ENCODE peak calls at places on chromosomes 13 and 19, in seven cellular contexts. K is AG09309, Y is cardiac fibroblast, M is AG04449, A is fibroblast of lung, U is fibroblast of the aortic adventitia, L is GM06990. Z is an unnamed sample.

GRCh38 chr13:33472446-33472845 is 186.9 kb upstream of the STARD13 start:
- DNase-seq in A (peak; percentile 66), M (no peak), K (no peak), L (no peak), U (no peak), Y (no peak), Z (no peak)

GRCh38 chr19:43330726-43331434 is 22.6 kb upstream of the CD177 start:
- DNase-seq in A (no peak), U (no peak), M (no peak), Y (no peak), L (no peak), K (no peak), Z (no peak)

GRCh38 chr13:109205315-109205714 is 575.9 kb downstream of the MYO16 start:
- DNase-seq in U (no peak), L (no peak), Y (no peak), K (no peak), M (no peak), A (peak; percentile 19), Z (no peak)

GRCh38 chr13:105627270-105627669 is 908.2 kb downstream of the EFNB2 start:
- DNase-seq in Y (peak; percentile 62), L (no peak), U (no peak), K (no peak), A (peak; percentile 6), M (no peak), Z (no peak)

GRCh38 chr19:6297202-6297601 is 17.4 kb upstream of the MLLT1 start:
- DNase-seq in U (no peak), L (no peak), A (no peak), K (no peak), Y (no peak), M (no peak), Z (no peak)

GRCh38 chr13:92547256-92547655 is 679.4 kb upstream of the GPC6 start:
- DNase-seq in M (no peak), L (no peak), U (peak; percentile 8), Y (peak; percentile 33), A (peak; percentile 75), K (no peak), Z (no peak)

GRCh38 chr19:33407716-33408115 is 34.2 kb downstream of the CEBPG start:
- DNase-seq in L (no peak), A (no peak), U (no peak), Y (no peak), K (no peak), M (no peak), Z (no peak)

GRCh38 chr19:3692141-3693029 is 7.9 kb downstream of the PIP5K1C start:
- DNase-seq in K (no peak), M (no peak), A (no peak), U (no peak), L (no peak), Y (no peak), Z (peak; percentile 67)

GRCh38 chr13:76826527-76826926 is 59.7 kb downstream of the KCTD12 start:
- DNase-seq in Y (no peak), K (no peak), M (no peak), U (no peak), A (no peak), L (no peak), Z (no peak)

GRCh38 chr19:49684251-49684982 is 5.0 kb upstream of the ADM5 start:
- DNase-seq in U (no peak), M (no peak), Y (no peak), A (no peak), L (no peak), K (no peak), Z (no peak)

GRCh38 chr13:74770361-74770760 is 636.2 kb upstream of the KLF12 start:
- DNase-seq in U (peak; percentile 92), M (peak; percentile 59), A (peak; percentile 94), L (no peak), K (peak; percentile 87), Y (peak; percentile 97), Z (no peak)

GRCh38 chr19:3108775-3109174 is 14.6 kb downstream of the GNA11 start:
- DNase-seq in Y (peak; percentile 65), K (no peak), U (peak; percentile 57), L (peak; percentile 32), M (no peak), A (peak; percentile 39), Z (no peak)

GRCh38 chr19:41308450-41309224 is 1.3 kb upstream of the CCDC97 start:
- DNase-seq in L (peak; percentile 56), U (peak; percentile 93), A (peak; percentile 74), K (no peak), Y (peak; percentile 94), M (no peak), Z (peak; percentile 95)

GRCh38 chr13:19838726-19839342 is 24.6 kb downstream of the ZMYM5 start:
- DNase-seq in A (peak; percentile 81), L (no peak), K (peak; percentile 88), M (peak; percentile 86), U (peak; percentile 89), Y (peak; percentile 86), Z (no peak)

GRCh38 chr13:74573654-74574053 is 439.4 kb upstream of the KLF12 start:
- DNase-seq in A (no peak), L (no peak), K (no peak), U (no peak), Y (peak; percentile 15), M (no peak), Z (no peak)

GRCh38 chr13:113474179-113474578 is 16.3 kb downstream of the DCUN1D2 start:
- DNase-seq in K (no peak), L (no peak), A (no peak), M (peak; percentile 31), Y (peak; percentile 92), U (no peak), Z (no peak)

GRCh38 chr19:35226748-35227147 is 1.8 kb downstream of the FAM187B start:
- DNase-seq in L (no peak), Y (no peak), U (no peak), A (no peak), K (no peak), M (no peak), Z (no peak)

GRCh38 chr19:29492761-29493160 is 33.0 kb upstream of the VSTM2B start:
- DNase-seq in M (no peak), K (no peak), Y (no peak), L (no peak), U (no peak), A (no peak), Z (no peak)

GRCh38 chr13:105634059-105634458 is 901.4 kb downstream of the EFNB2 start:
- DNase-seq in L (no peak), U (no peak), A (peak; percentile 27), K (no peak), M (no peak), Y (no peak), Z (no peak)

GRCh38 chr19:2300533-2300932 is 7.4 kb downstream of the LINGO3 start:
- DNase-seq in Y (no peak), M (no peak), L (no peak), U (no peak), A (no peak), K (no peak), Z (no peak)

GRCh38 chr13:98055623-98056022 is 87.3 kb upstream of the FARP1 start:
- DNase-seq in A (no peak), M (no peak), Y (no peak), K (no peak), U (no peak), L (no peak), Z (no peak)

GRCh38 chr19:38629568-38629967 is 10.6 kb downstream of the EIF3K start:
- DNase-seq in L (no peak), K (no peak), U (no peak), A (no peak), M (no peak), Y (no peak), Z (no peak)

GRCh38 chr19:19568802-19569756 is 31.0 kb downstream of the CILP2 start:
- DNase-seq in U (peak; percentile 38), Y (peak; percentile 63), A (peak; percentile 67), M (no peak), K (no peak), L (no peak), Z (no peak)

DNA sequence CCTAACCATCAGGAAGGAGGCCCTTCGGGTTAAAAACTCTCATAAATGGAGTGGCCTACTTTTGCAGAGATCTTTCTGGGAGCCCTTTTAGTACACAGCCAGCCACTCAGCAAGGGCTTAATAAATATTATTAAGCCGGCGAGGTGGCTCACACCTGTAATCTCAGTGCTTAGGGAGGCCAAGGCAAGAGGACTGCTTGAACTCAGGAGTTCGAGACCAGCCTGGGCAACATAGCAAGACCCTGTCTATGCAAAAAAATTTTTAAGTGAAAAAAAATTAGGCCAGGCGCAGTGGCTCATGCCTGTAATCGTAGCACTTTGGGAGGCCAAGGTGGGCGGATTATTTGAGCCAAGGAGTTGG is 810 bp upstream of the KANK2 start:
- DNase-seq in Y (no peak), M (no peak), K (no peak), A (no peak), U (no peak), L (no peak), Z (no peak)
- H3K4me3 ChIP-seq in Y (no peak overlapping the region), M (peak overlapping the region; percentile 29), K (no peak overlapping the region), A (no peak overlapping the region), U (no peak overlapping the region), L (no peak overlapping the region), Z (no peak overlapping the region)

DNA sequence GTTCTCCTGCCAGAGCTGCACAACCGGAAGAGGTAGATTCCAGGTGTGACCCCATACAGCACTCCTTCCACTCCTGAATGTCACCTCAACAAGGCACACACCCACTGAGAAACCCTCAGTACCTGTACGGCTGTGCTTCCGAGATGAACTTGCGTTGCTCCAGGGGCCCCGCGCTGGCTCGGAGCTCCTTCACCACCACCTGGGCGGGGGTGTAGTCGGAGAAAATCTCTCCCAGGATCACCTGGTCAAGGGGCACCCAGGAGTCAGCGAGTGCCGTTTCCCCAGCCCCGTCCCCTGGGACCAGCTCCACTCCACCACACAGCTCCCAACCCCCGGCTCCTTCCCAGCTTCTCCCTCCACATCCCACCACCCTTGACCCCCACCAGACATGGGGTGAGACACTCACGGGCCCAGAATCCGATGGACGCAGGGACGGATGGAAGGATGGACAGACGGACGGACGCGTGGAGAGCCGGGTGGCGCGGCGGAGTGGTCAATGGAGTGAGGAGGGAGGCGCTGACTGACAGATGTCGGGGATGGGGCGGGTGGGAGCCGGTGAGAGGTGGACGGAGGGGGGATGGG is 2.8 kb downstream of the LMTK3 start:
- DNase-seq in A (no peak), L (no peak), K (no peak), M (no peak), Y (no peak), U (no peak), Z (no peak)
- H3K4me3 ChIP-seq in A (no peak overlapping the region), L (no peak overlapping the region), K (no peak overlapping the region), M (no peak overlapping the region), Y (no peak overlapping the region), U (no peak overlapping the region), Z (no peak overlapping the region)

GRCh38 chr13:59976856-59977255 is 186.9 kb downstream of the DIAPH3 start:
- DNase-seq in U (no peak), A (no peak), K (no peak), Y (no peak), M (no peak), L (no peak), Z (no peak)

GRCh38 chr13:59978862-59979261 is 184.9 kb downstream of the DIAPH3 start:
- DNase-seq in A (no peak), K (no peak), U (no peak), Y (no peak), L (no peak), M (no peak), Z (no peak)

GRCh38 chr13:59979589-59979988 is 184.1 kb downstream of the DIAPH3 start:
- DNase-seq in M (no peak), K (no peak), A (no peak), Y (no peak), U (no peak), L (no peak), Z (no peak)

GRCh38 chr13:59982631-59983382 is 180.9 kb downstream of the DIAPH3 start:
- DNase-seq in K (no peak), L (no peak), U (peak; percentile 41), A (peak; percentile 55), Y (peak; percentile 56), M (no peak), Z (no peak)
- H3K4me3 ChIP-seq in K (no peak overlapping the region), L (no peak overlapping the region), U (no peak overlapping the region), A (no peak overlapping the region), Y (no peak overlapping the region), M (no peak overlapping the region), Z (no peak overlapping the region)

GRCh38 chr13:24894277-24894971 is 130.5 kb downstream of the RNF17 start:
- DNase-seq in K (no peak), U (no peak), A (no peak), L (no peak), M (no peak), Y (no peak), Z (no peak)
- H3K4me3 ChIP-seq in K (no peak overlapping the region), U (no peak overlapping the region), A (no peak overlapping the region), L (no peak overlapping the region), M (no peak overlapping the region), Y (no peak overlapping the region), Z (no peak overlapping the region)

Z was measured in naive thymus-derived CD4-positive, alpha-beta T cell.